ENCODE peak calls at places on chromosome 15, in ten cellular contexts. L, J, G, Q, Y, O, X, H, K and U are unnamed samples.

GRCh38 chr15:72116680-72117447 is 1.1 kb downstream of the MYO9A start:
- DNase-seq in H (peak), O (peak), X (peak), K (peak), L (peak), G (peak), J (peak), Y (peak), Q (peak), U (peak)

GRCh38 chr15:87740655-87741344 is 515.7 kb downstream of the NTRK3 start:
- DNase-seq in G (no peak), O (no peak), L (no peak), J (no peak), Q (no peak), H (no peak), X (no peak), K (no peak), Y (no peak), U (no peak)

GRCh38 chr15:70627734-70628541 is 135.4 kb downstream of the UACA start:
- DNase-seq in G (no peak), K (no peak), L (no peak), H (no peak), J (peak), O (peak), Q (no peak), Y (no peak), X (no peak), U (peak)

GRCh38 chr15:74392402-74392876 is 25.0 kb upstream of the CYP11A1 start:
- DNase-seq in H (no peak), K (no peak), Q (no peak), Y (no peak), G (no peak), J (no peak), L (no peak), O (no peak), X (no peak), U (no peak)

GRCh38 chr15:79094611-79095021 is 4.0 kb upstream of the RASGRF1 start:
- DNase-seq in X (no peak), L (no peak), G (no peak), Y (no peak), K (no peak), Q (no peak), O (no peak), H (no peak), J (no peak), U (no peak)

GRCh38 chr15:68318931-68319909 is 41.7 kb downstream of the FEM1B start:
- DNase-seq in K (no peak), J (no peak), L (no peak), X (no peak), H (no peak), Q (no peak), Y (no peak), G (no peak), O (no peak), U (no peak)

GRCh38 chr15:59553879-59554735 is 57.5 kb upstream of the GCNT3 start:
- DNase-seq in X (peak), J (peak), O (peak), H (peak), G (peak), Y (no peak), Q (no peak), L (no peak), K (no peak), U (peak)

GRCh38 chr15:61849446-61849845 is 210.8 kb downstream of the VPS13C start:
- DNase-seq in L (no peak), Y (no peak), H (no peak), J (no peak), G (no peak), Q (no peak), O (no peak), X (no peak), K (no peak), U (no peak)

GRCh38 chr15:52318729-52319500 is 23.3 kb upstream of the MYO5C start:
- DNase-seq in O (peak), Y (no peak), G (no peak), H (no peak), Q (peak), X (no peak), J (no peak), K (no peak), L (no peak), U (no peak)

GRCh38 chr15:57375827-57376694 is at the start of gene CGNL1:
- DNase-seq in Q (peak), O (peak), L (no peak), Y (no peak), X (no peak), G (peak), K (peak), J (peak), H (peak), U (no peak)

GRCh38 chr15:35757323-35757722 is 211.4 kb upstream of the DPH6 start:
- DNase-seq in X (no peak), G (peak), Y (no peak), O (peak), H (no peak), K (no peak), Q (no peak), J (peak), L (no peak), U (no peak)

GRCh38 chr15:71532994-71533393 is 277.4 kb upstream of the NR2E3 start:
- DNase-seq in L (no peak), O (peak), Y (no peak), G (peak), J (peak), H (peak), Q (no peak), X (peak), K (peak), U (peak)